ENCODE peak calls at places on chromosomes 12 and 14, in seven cellular contexts. X is heart left ventricle; O is BE2C; A is heart right ventricle; N is CD8-positive, alpha-beta memory T cell; W is right cardiac atrium; E is GM12865. F is an unnamed sample.

GRCh38 chr12:79732647-79733046 is 41.9 kb upstream of the PAWR start:
- DNase-seq in N (no peak), W (no peak), X (no peak), O (no peak), A (no peak), E (no peak), F (no peak)

GRCh38 chr14:69615471-69616407 is 4.3 kb downstream of the SUSD6 start:
- DNase-seq in W (peak), X (peak), O (no peak), A (no peak), N (peak), E (peak), F (peak)

GRCh38 chr14:23128969-23129758 is 10.1 kb upstream of the CEBPE start:
- DNase-seq in E (no peak), A (no peak), X (no peak), O (no peak), W (no peak), N (no peak), F (no peak)

GRCh38 chr12:106309671-106310313 is 7.3 kb downstream of the TCP11L2 start:
- DNase-seq in N (no peak), A (no peak), O (no peak), X (no peak), W (peak), E (no peak), F (peak)

GRCh38 chr14:64419003-64419402 is 30.9 kb downstream of the MTHFD1 start:
- DNase-seq in A (no peak), O (no peak), N (no peak), X (no peak), E (no peak), W (no peak), F (no peak)

GRCh38 chr12:69392146-69392928 is 32.8 kb downstream of the YEATS4 start:
- DNase-seq in A (no peak), W (no peak), O (no peak), E (peak), X (no peak), N (no peak), F (no peak)

GRCh38 chr12:123660328-123660727 is 10.6 kb upstream of the TCTN2 start:
- DNase-seq in X (no peak), N (no peak), O (no peak), A (no peak), E (peak), W (no peak), F (peak)

GRCh38 chr14:95337052-95337595 is 17.4 kb upstream of the CLMN start:
- DNase-seq in O (no peak), W (no peak), A (no peak), N (no peak), E (no peak), X (no peak), F (no peak)

GRCh38 chr14:100893760-100894159 is 9.8 kb downstream of the RTL1 start:
- DNase-seq in O (no peak), E (no peak), W (no peak), N (no peak), A (no peak), X (no peak), F (no peak)

GRCh38 chr12:13275366-13275765 is 78.8 kb downstream of the EMP1 start:
- DNase-seq in O (no peak), X (no peak), N (no peak), W (no peak), A (no peak), E (no peak), F (no peak)

GRCh38 chr12:6772331-6772695 is at the start of gene LAG3:
- DNase-seq in O (no peak), X (no peak), A (no peak), E (no peak), W (peak), N (no peak), F (no peak)
- H3K4me3 ChIP-seq in O (no peak), X (no peak), A (no peak), E (peak), W (no peak), N (peak), F (no peak)

DNA sequence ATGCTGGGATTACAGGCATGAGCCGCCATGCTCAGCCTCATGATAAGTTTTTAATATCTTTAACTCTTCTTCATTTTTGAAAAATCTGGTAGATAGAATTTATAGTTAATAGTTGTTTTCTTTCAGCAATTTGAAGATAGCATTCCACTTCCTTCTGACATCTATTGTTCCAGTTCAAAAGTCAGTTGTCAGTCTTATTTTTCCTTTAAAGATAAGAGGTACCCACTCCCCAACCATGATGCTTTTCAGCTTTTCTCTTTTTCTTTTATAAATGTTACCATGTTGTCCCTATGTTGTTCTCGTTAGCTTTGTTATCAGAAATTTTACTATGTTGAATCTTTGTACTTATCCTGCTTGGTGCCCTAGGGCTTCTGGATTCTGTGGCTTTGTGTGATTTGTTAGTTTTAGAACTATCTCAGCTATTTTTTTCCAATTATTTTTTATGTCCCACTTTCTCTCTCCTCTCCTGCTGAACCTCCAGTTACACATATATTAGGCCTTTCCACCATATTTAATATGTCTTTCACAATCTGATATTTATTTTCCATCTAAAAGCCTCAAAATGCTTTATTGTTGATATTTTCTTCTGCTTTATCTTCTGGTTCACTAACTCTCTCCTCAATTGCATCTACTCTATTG is 181.6 kb upstream of the FOXN3 start:
- DNase-seq in A (no peak), O (no peak), W (no peak), X (no peak), E (peak), N (no peak), F (peak)
- H3K4me3 ChIP-seq in A (no peak), O (no peak), W (peak), X (no peak), E (no peak), N (no peak), F (no peak)

GRCh38 chr12:109482894-109483293 is 5.5 kb downstream of the UBE3B start:
- DNase-seq in O (no peak), E (no peak), N (no peak), W (no peak), A (no peak), X (no peak), F (no peak)

GRCh38 chr12:109483346-109483745 is 5.9 kb downstream of the UBE3B start:
- DNase-seq in W (no peak), A (no peak), E (no peak), X (no peak), N (no peak), O (no peak), F (no peak)

GRCh38 chr12:109480356-109480755 is 2.9 kb downstream of the UBE3B start:
- DNase-seq in A (no peak), W (no peak), E (no peak), O (no peak), X (no peak), N (no peak), F (no peak)

GRCh38 chr12:109481863-109482262 is 4.4 kb downstream of the UBE3B start:
- DNase-seq in X (no peak), O (no peak), E (no peak), N (no peak), A (no peak), W (no peak), F (no peak)

DNA sequence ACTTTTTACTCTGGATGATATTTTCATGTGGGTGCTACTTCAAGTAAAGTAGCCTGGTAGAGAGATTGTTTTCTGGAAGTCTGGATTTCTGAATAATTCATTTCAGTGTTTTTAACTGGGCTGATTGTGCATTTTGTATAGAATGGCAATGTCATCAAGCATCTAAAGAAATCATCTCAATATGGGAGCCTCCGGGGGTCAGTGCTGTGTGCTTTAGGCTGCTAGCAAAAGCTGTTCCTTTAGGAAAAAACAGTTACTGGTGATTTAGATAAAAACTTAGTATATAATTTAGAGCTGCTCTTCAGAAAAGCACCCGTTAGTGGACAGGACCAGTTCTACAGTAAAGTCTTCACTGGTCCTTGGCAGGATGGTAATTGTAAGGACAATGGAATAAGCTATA is 5.1 kb downstream of the UBE3B start:
- DNase-seq in N (no peak), E (no peak), A (no peak), O (no peak), X (no peak), W (no peak), F (no peak)
- H3K4me3 ChIP-seq in N (no peak), E (no peak), A (no peak), O (no peak), X (no peak), W (no peak), F (no peak)

GRCh38 chr12:27257104-27257848 is 13.2 kb downstream of the STK38L start:
- DNase-seq in O (no peak), X (no peak), N (no peak), A (no peak), E (no peak), W (no peak), F (peak)
- H3K4me3 ChIP-seq in O (no peak), X (no peak), N (no peak), A (no peak), E (no peak), W (no peak), F (no peak)

GRCh38 chr14:99794156-99794780 is 1.1 kb downstream of the EML1 start:
- DNase-seq in N (no peak), W (no peak), E (no peak), X (no peak), A (no peak), O (no peak), F (no peak)

GRCh38 chr14:99793213-99794155 is at the start of gene EML1:
- DNase-seq in A (peak), X (peak), E (peak), N (peak), W (peak), O (peak), F (peak)

GRCh38 chr14:99797231-99797630 is 4.0 kb downstream of the EML1 start:
- DNase-seq in E (no peak), N (no peak), O (no peak), A (no peak), W (no peak), X (no peak), F (no peak)

GRCh38 chr14:99792551-99793212 is 531 bp upstream of the EML1 start:
- DNase-seq in O (no peak), E (no peak), A (peak), W (no peak), N (no peak), X (peak), F (peak)

DNA sequence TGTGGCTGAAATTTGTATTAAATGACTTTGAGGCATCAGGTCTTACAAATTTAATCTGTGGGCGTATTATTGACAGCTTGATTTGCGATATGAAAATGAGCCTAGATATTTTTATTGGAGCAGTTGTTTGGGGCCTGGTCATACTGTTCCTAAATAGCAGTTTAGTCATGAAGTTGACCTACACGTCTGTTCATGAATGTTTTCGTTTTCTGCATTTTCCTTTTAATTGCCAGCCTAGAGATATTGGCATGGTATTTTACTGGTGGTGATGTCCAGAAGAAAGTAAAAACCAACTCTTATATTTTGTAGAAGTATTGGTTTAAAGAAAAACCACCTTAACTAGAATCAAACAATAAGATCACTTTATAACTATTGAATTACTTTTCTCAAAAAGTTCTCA is 1.8 kb downstream of the EML1 start:
- DNase-seq in O (no peak), E (no peak), A (no peak), N (no peak), W (no peak), X (no peak), F (no peak)
- H3K4me3 ChIP-seq in O (no peak), E (no peak), A (no peak), N (no peak), W (no peak), X (no peak), F (no peak)